ENCODE peak calls at places on chromosome 1, in five cellular contexts. T is C1 segment of cervical spinal cord; R is myocyte; O is stimulated activated CD4-positive, alpha-beta T cell treated with anti-CD3 and anti-CD28 coated beads, Interleukin-1b, Interleukin-23, amount 100 ng/mL, for 4 hours; X is endodermal cell. V is an unnamed sample.
A peak's percentile ranks its signal among the peaks of the same experiment; 100 is the strongest.

GRCh38 chr1:180773210-180773865 is 139.4 kb upstream of the KIAA1614 start:
- DNase-seq in T (no peak), R (peak; percentile 22), O (no peak), X (no peak), V (peak; percentile 62)

GRCh38 chr1:224624432-224624831 is 8.3 kb downstream of the CNIH3 start:
- DNase-seq in T (no peak), R (no peak), O (no peak), X (no peak), V (no peak)

GRCh38 chr1:78045850-78046778 is at the start of gene GIPC2:
- DNase-seq in T (no peak), R (no peak), O (peak; percentile 24), X (peak; percentile 81), V (peak; percentile 56)

GRCh38 chr1:197252981-197253380 is 15.1 kb upstream of the CRB1 start:
- DNase-seq in T (no peak), R (no peak), O (no peak), X (no peak), V (no peak)

GRCh38 chr1:58047265-58047858 is 499.2 kb downstream of the OMA1 start:
- DNase-seq in T (no peak), R (no peak), O (no peak), X (peak; percentile 80), V (peak; percentile 7)

GRCh38 chr1:42876009-42876408 is 29.6 kb downstream of the ZNF691 start:
- DNase-seq in T (no peak), R (no peak), O (no peak), X (no peak), V (no peak)

GRCh38 chr1:14804626-14805025 is 206.1 kb downstream of the KAZN start:
- DNase-seq in T (no peak), R (no peak), O (no peak), X (peak; percentile 79), V (no peak)

GRCh38 chr1:1283821-1284220 is 3.6 kb downstream of the SCNN1D start:
- DNase-seq in T (no peak), R (no peak), O (no peak), X (peak; percentile 74), V (no peak)

GRCh38 chr1:89609339-89609725 is 23.6 kb upstream of the LRRC8C start:
- DNase-seq in T (no peak), R (no peak), O (no peak), X (no peak), V (no peak)

GRCh38 chr1:204400893-204401510 is 10.6 kb downstream of the PPP1R15B start:
- DNase-seq in T (no peak), R (no peak), O (no peak), X (no peak), V (no peak)

GRCh38 chr1:119779869-119780356 is 11.2 kb upstream of the HMGCS2 start:
- DNase-seq in T (no peak), R (no peak), O (no peak), X (no peak), V (peak; percentile 67)

GRCh38 chr1:66197785-66198184 is 336.2 kb upstream of the SGIP1 start:
- DNase-seq in T (no peak), R (peak; percentile 52), O (no peak), X (no peak), V (no peak)

GRCh38 chr1:179310271-179310670 is 16.7 kb downstream of the SOAT1 start:
- DNase-seq in T (no peak), R (peak; percentile 17), O (no peak), X (no peak), V (peak; percentile 92)

GRCh38 chr1:42340093-42340492 is 5.1 kb upstream of the FOXJ3 start:
- DNase-seq in T (no peak), R (peak; percentile 27), O (no peak), X (no peak), V (peak; percentile 21)

GRCh38 chr1:151418048-151418447 is 18.7 kb downstream of the PSMB4 start:
- DNase-seq in T (no peak), R (no peak), O (no peak), X (no peak), V (no peak)

GRCh38 chr1:11741482-11741881 is 5.5 kb downstream of the AGTRAP start:
- DNase-seq in T (no peak), R (no peak), O (no peak), X (no peak), V (no peak)

GRCh38 chr1:71804140-71804539 is 478.2 kb downstream of the NEGR1 start:
- DNase-seq in T (no peak), R (no peak), O (no peak), X (no peak), V (peak; percentile 7)

GRCh38 chr1:233005703-233006102 is 55.3 kb downstream of the NTPCR start:
- DNase-seq in T (no peak), R (peak; percentile 87), O (no peak), X (peak; percentile 26), V (peak; percentile 9)

GRCh38 chr1:216944864-216945505 is 221.8 kb upstream of the ESRRG start:
- DNase-seq in T (no peak), R (no peak), O (no peak), X (no peak), V (no peak)